ENCODE peak calls at places on chromosome 6, in four cellular contexts. N is brain microvascular endothelial cell, R is GM23338, K is tibial nerve. J is an unnamed sample.

GRCh38 chr6:107439418-107439817 is 19.9 kb downstream of the PDSS2 start:
- DNase-seq in N (no peak), R (no peak), K (no peak), J (no peak)

GRCh38 chr6:27867051-27867940 is 44.9 kb downstream of the OR2B2 start:
- DNase-seq in K (no peak), R (peak; percentile 94), N (peak; percentile 65), J (peak; percentile 89)

GRCh38 chr6:68559716-68560115 is 75.4 kb upstream of the ADGRB3 start:
- DNase-seq in N (no peak), R (peak; percentile 52), K (no peak), J (no peak)

GRCh38 chr6:20826378-20826777 is 292.1 kb downstream of the CDKAL1 start:
- DNase-seq in K (no peak), N (peak; percentile 79), R (no peak), J (no peak)

GRCh38 chr6:134420638-134421181 is 102.8 kb upstream of the SGK1 start:
- DNase-seq in K (no peak), N (peak; percentile 78), R (no peak), J (no peak)

GRCh38 chr6:32666420-32667300 is at the start of gene HLA-DQB1:
- DNase-seq in K (no peak), N (no peak), R (peak; percentile 80), J (peak; percentile 52)

GRCh38 chr6:16089232-16089843 is 39.5 kb upstream of the MYLIP start:
- DNase-seq in R (no peak), N (no peak), K (no peak), J (no peak)

GRCh38 chr6:136161950-136162349 is 88.2 kb downstream of the MTFR2 start:
- DNase-seq in R (no peak), K (no peak), N (no peak), J (no peak)

GRCh38 chr6:144497650-144498049 is 212.5 kb downstream of the UTRN start:
- DNase-seq in N (no peak), R (no peak), K (no peak), J (no peak)

GRCh38 chr6:70111737-70112136 is 191.1 kb downstream of the COL9A1 start:
- DNase-seq in K (no peak), R (no peak), N (no peak), J (no peak)
- H3K27me3 ChIP-seq in K (no peaks in the 10 kb centered on the region), R (no peaks in the 10 kb centered on the region), N (no peaks in the 10 kb centered on the region), J (no peaks in the 10 kb centered on the region)

GRCh38 chr6:65112435-65112834 is 594.6 kb downstream of the EYS start:
- DNase-seq in N (no peak), R (no peak), K (no peak), J (no peak)
- H3K4me3 ChIP-seq in N (no peak overlapping the region), R (no peak overlapping the region), K (no peak overlapping the region), J (no peak overlapping the region)

GRCh38 chr6:89749918-89750317 is 69.7 kb downstream of the MDN1 start:
- DNase-seq in K (no peak), N (no peak), R (no peak), J (no peak)
- H3K36me3 ChIP-seq in K (peaks cover 16% of the 10 kb centered on the region), N (peaks cover 18% of the 10 kb centered on the region), R (peaks cover 79% of the 10 kb centered on the region), J (peaks cover 51% of the 10 kb centered on the region)

DNA sequence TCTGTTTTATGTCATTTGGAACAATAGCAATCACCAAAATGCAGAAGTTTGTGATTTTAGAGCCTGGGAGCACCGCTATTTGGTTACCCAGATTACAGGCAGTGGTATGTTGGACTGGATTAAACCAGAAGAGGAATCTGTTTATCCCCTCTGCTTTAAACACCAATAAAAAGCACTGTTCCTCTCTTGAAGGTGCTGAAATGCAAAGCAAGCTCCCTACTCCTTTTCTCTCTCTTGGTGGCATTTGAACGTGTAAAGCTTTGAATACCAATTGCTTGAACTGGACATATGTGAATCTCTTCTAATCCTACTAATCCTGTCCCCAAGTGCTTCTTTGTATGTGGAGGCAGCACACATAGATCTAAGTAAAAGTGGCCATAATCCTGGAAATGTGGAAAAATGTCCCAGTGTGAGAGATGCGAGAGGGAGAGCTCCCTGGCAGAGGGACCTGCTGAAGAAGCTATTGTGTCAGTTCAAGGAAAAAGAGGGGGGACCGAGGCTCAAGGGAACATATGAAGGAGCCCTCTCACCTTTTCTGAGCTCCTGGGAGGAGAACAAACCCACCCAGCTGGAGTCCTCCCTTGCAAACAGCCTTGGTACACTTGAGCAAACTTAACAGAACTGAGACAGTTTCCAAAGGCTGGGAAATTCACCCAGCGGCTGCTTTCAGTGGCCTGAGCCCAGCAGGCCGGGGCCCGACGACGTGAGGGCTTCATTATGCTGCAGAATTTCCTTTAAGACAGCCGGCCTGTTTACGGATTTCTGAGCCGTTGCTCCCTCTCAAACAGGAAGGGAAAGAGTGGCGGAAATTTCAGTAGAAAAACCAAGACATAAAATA is 18.8 kb upstream of the OLIG3 start:
- DNase-seq in K (no peak), N (no peak), R (peak; percentile 64), J (peak; percentile 61)
- H3K27me3 ChIP-seq in K (no peaks in the 10 kb centered on the region), N (peaks cover 42% of the 10 kb centered on the region), R (peaks cover 6% of the 10 kb centered on the region), J (peaks cover 3% of the 10 kb centered on the region)